ENCODE peak calls at places on chromosomes 7 and 10, in five cellular contexts. E is neural progenitor cell, D is bronchial epithelial cell, X is IMR-90, B is breast epithelium. W is an unnamed sample.

GRCh38 chr7:108436906-108437305 is 19.3 kb downstream of the NRCAM start:
- DNase-seq in E (no peak), D (no peak), X (no peak), B (no peak), W (no peak)

GRCh38 chr7:102993532-102994029 is 80.8 kb downstream of the LRRC17 start:
- DNase-seq in E (no peak), D (no peak), X (peak; percentile 86), B (no peak), W (no peak)

GRCh38 chr10:127649642-127650041 is 87.3 kb upstream of the FOXI2 start:
- DNase-seq in E (peak; percentile 69), D (peak; percentile 7), X (no peak), B (no peak), W (no peak)

GRCh38 chr7:30224511-30225031 is 59.8 kb upstream of the ZNRF2 start:
- DNase-seq in E (no peak), D (peak; percentile 92), X (peak; percentile 30), B (no peak), W (no peak)

GRCh38 chr10:60733826-60734225 is 44.5 kb upstream of the CDK1 start:
- DNase-seq in E (no peak), D (no peak), X (no peak), B (no peak), W (peak; percentile 35)

GRCh38 chr10:132979491-132980425 is 37.4 kb upstream of the CFAP46 start:
- DNase-seq in E (no peak), D (no peak), X (no peak), B (no peak), W (peak; percentile 36)

GRCh38 chr7:68706291-68706690 is 892.0 kb upstream of the AUTS2 start:
- DNase-seq in E (no peak), D (no peak), X (peak; percentile 91), B (no peak), W (no peak)

GRCh38 chr10:133458710-133459453 is 5.1 kb downstream of the SCART1 start:
- DNase-seq in E (no peak), D (no peak), X (peak; percentile 8), B (peak; percentile 35), W (no peak)

GRCh38 chr7:83611776-83612175 is 37.2 kb downstream of the SEMA3E start:
- DNase-seq in E (no peak), D (no peak), X (no peak), B (no peak), W (no peak)

GRCh38 chr7:106416430-106416829 is 131.6 kb upstream of the NAMPT start:
- DNase-seq in E (no peak), D (no peak), X (no peak), B (no peak), W (no peak)

GRCh38 chr10:21314906-21315305 is 210.6 kb downstream of the SKIDA1 start:
- DNase-seq in E (peak; percentile 23), D (no peak), X (no peak), B (no peak), W (no peak)

GRCh38 chr7:35513828-35514227 is 181.1 kb downstream of the HERPUD2 start:
- DNase-seq in E (no peak), D (peak; percentile 4), X (no peak), B (no peak), W (no peak)

GRCh38 chr10:44962870-44963738 is 3.5 kb downstream of the RASSF4 start:
- DNase-seq in E (peak; percentile 76), D (no peak), X (no peak), B (no peak), W (peak; percentile 51)

GRCh38 chr10:114009281-114009996 is 34.2 kb upstream of the ADRB1 start:
- DNase-seq in E (peak; percentile 30), D (no peak), X (no peak), B (no peak), W (no peak)

GRCh38 chr10:62582804-62583208 is 208.6 kb downstream of the ZNF365 start:
- DNase-seq in E (no peak), D (peak; percentile 67), X (peak; percentile 98), B (no peak), W (peak; percentile 78)

GRCh38 chr7:151875862-151876111 is 1.1 kb downstream of the PRKAG2 start:
- DNase-seq in E (peak; percentile 79), D (no peak), X (no peak), B (no peak), W (no peak)

GRCh38 chr10:97499561-97500296 is 1.0 kb downstream of the UBTD1 start:
- DNase-seq in E (peak; percentile 32), D (peak; percentile 25), X (peak; percentile 55), B (no peak), W (peak; percentile 75)

GRCh38 chr10:31030216-31030615 is 1.4 kb downstream of the ZNF438 start:
- DNase-seq in E (no peak), D (peak; percentile 49), X (peak; percentile 16), B (no peak), W (no peak)

GRCh38 chr10:3265081-3265480 is 92.5 kb upstream of the PITRM1 start:
- DNase-seq in E (no peak), D (no peak), X (peak; percentile 16), B (no peak), W (no peak)

GRCh38 chr7:150631084-150631824 is 931 bp downstream of the GIMAP6 start:
- DNase-seq in E (no peak), D (no peak), X (no peak), B (no peak), W (peak; percentile 78)

GRCh38 chr7:24722386-24723177 is 34.7 kb downstream of the GSDME start:
- DNase-seq in E (peak; percentile 54), D (no peak), X (no peak), B (no peak), W (no peak)

GRCh38 chr10:46527241-46527811 is 29.1 kb downstream of the GPRIN2 start:
- DNase-seq in E (no peak), D (no peak), X (no peak), B (peak; percentile 54), W (peak; percentile 72)
- H3K4me3 ChIP-seq in E (no peak overlapping the region), D (no peak overlapping the region), X (no peak overlapping the region), B (no peak overlapping the region), W (no peak overlapping the region)

GRCh38 chr7:43768894-43769272 is 10.4 kb downstream of the BLVRA start:
- DNase-seq in E (no peak), D (no peak), X (no peak), B (no peak), W (no peak)

GRCh38 chr7:43768201-43768893 is 9.9 kb downstream of the BLVRA start:
- DNase-seq in E (no peak), D (no peak), X (no peak), B (no peak), W (no peak)

GRCh38 chr7:43771567-43771966 is 13.1 kb downstream of the BLVRA start:
- DNase-seq in E (no peak), D (no peak), X (no peak), B (no peak), W (no peak)

GRCh38 chr7:43771128-43771527 is 12.6 kb downstream of the BLVRA start:
- DNase-seq in E (no peak), D (no peak), X (no peak), B (no peak), W (no peak)

GRCh38 chr7:43769791-43770465 is 11.4 kb downstream of the BLVRA start:
- DNase-seq in E (no peak), D (no peak), X (no peak), B (no peak), W (no peak)
- H3K36me3 ChIP-seq in E (no peaks in the 10 kb centered on the region), D (peaks cover 5% of the 10 kb centered on the region), X (peaks cover 4% of the 10 kb centered on the region), B (no peaks in the 10 kb centered on the region), W (peaks cover 20% of the 10 kb centered on the region)

GRCh38 chr10:34618611-34619010 is 196.5 kb downstream of the PARD3 start:
- DNase-seq in E (no peak), D (no peak), X (no peak), B (no peak), W (no peak)
- H3K27me3 ChIP-seq in E (no peaks in the 10 kb centered on the region), D (no peaks in the 10 kb centered on the region), X (no peaks in the 10 kb centered on the region), B (no peaks in the 10 kb centered on the region), W (no peaks in the 10 kb centered on the region)

GRCh38 chr10:84340187-84340586 is 11.8 kb downstream of the CCSER2 start:
- DNase-seq in E (no peak), D (no peak), X (no peak), B (no peak), W (no peak)

GRCh38 chr10:84342584-84342983 is 14.2 kb downstream of the CCSER2 start:
- DNase-seq in E (no peak), D (no peak), X (no peak), B (no peak), W (no peak)

GRCh38 chr10:84341538-84341856 is 13.1 kb downstream of the CCSER2 start:
- DNase-seq in E (no peak), D (no peak), X (no peak), B (no peak), W (no peak)

GRCh38 chr10:84340632-84341537 is 12.5 kb downstream of the CCSER2 start:
- DNase-seq in E (no peak), D (no peak), X (no peak), B (no peak), W (no peak)

GRCh38 chr10:84341983-84342382 is 13.6 kb downstream of the CCSER2 start:
- DNase-seq in E (no peak), D (no peak), X (no peak), B (no peak), W (no peak)
- H3K4me3 ChIP-seq in E (no peak overlapping the region), D (no peak overlapping the region), X (no peak overlapping the region), B (no peak overlapping the region), W (no peak overlapping the region)

GRCh38 chr7:65974876-65975275 is 7.1 kb downstream of the GUSB start:
- DNase-seq in E (no peak), D (no peak), X (no peak), B (no peak), W (no peak)
- H3K36me3 ChIP-seq in E (no peaks in the 10 kb centered on the region), D (peaks cover 12% of the 10 kb centered on the region), X (peaks cover 46% of the 10 kb centered on the region), B (no peaks in the 10 kb centered on the region), W (no peaks in the 10 kb centered on the region)

DNA sequence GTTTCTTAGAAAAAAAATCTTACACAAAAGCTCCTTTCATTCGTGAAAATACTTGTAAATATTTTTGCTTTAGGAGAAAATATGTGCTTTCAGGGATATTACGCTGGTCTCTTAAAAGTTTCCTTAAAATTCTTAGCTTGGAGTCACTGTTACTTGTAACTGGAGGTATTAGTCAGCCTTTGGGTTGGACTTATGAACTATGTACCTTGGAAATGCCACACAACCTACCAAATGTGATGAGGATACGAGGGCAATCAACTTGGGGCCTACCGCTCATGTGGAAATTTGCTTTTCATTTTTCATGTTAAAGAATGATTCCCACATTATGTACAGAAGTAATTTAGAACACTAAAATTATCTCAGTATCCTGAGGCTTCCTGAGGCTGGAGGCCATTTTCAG is 23.1 kb downstream of the SPAM1 start:
- DNase-seq in E (no peak), D (no peak), X (no peak), B (no peak), W (no peak)
- H3K27me3 ChIP-seq in E (no peaks in the 10 kb centered on the region), D (no peaks in the 10 kb centered on the region), X (no peaks in the 10 kb centered on the region), B (no peaks in the 10 kb centered on the region), W (no peaks in the 10 kb centered on the region)

DNA sequence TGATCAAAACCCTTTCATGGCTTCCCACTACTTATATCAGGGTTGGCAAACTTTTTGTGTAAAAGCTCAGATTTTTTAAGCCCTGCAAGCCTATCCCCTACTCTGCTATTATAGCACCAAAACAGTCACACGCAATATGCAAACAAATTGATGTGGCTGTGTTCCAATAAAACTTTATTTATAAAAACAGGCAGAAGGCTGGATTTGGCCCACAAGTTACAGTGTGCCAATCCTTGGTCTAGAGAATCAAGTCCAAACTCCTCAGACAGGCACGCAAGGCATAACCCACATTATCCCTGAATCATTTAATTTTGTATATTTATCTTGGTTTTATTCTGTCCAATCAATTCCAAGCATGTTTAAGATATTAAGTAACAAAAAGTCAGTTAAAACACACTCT is 71.9 kb downstream of the SGMS1 start:
- DNase-seq in E (no peak), D (no peak), X (no peak), B (no peak), W (no peak)
- H3K4me3 ChIP-seq in E (no peak overlapping the region), D (no peak overlapping the region), X (no peak overlapping the region), B (no peak overlapping the region), W (no peak overlapping the region)

W was measured in left lung.